ENCODE peak calls at places on chromosome 3, in five cellular contexts. Y is posterior cingulate gyrus, E is HT1080, R is H7, F is left kidney. X is an unnamed sample.
A peak's percentile ranks its signal among the peaks of the same experiment; 100 is the strongest.

GRCh38 chr3:147616998-147617619 is 207.9 kb downstream of the ZIC1 start:
- DNase-seq in Y (no peak), E (no peak), R (no peak), F (peak; percentile 7), X (no peak)

GRCh38 chr3:190105876-190106275 is 14.8 kb downstream of the P3H2 start:
- DNase-seq in Y (no peak), E (no peak), R (no peak), F (no peak), X (no peak)

GRCh38 chr3:85524104-85524503 is 565.3 kb downstream of the CADM2 start:
- DNase-seq in Y (no peak), E (no peak), R (no peak), F (no peak), X (no peak)

GRCh38 chr3:189914799-189915198 is 205.9 kb downstream of the P3H2 start:
- DNase-seq in Y (no peak), E (peak; percentile 95), R (no peak), F (no peak), X (no peak)

GRCh38 chr3:62621171-62621570 is 247.8 kb upstream of the FEZF2 start:
- DNase-seq in Y (no peak), E (no peak), R (no peak), F (no peak), X (no peak)

GRCh38 chr3:135056733-135057310 is 261.8 kb downstream of the EPHB1 start:
- DNase-seq in Y (no peak), E (no peak), R (no peak), F (no peak), X (no peak)

GRCh38 chr3:110178965-110179364 is 841.6 kb upstream of the DPPA4 start:
- DNase-seq in Y (no peak), E (no peak), R (no peak), F (no peak), X (no peak)

GRCh38 chr3:13477946-13478345 is 2.2 kb upstream of the HDAC11 start:
- DNase-seq in Y (no peak), E (no peak), R (peak; percentile 57), F (peak; percentile 48), X (no peak)

GRCh38 chr3:123229145-123229544 is 27.4 kb downstream of the SEC22A start:
- DNase-seq in Y (no peak), E (peak; percentile 36), R (no peak), F (peak; percentile 6), X (no peak)